ENCODE peak calls at places on chromosomes 4 and X, in five cellular contexts. X is endothelial cell of umbilical vein, G is GM12865, H is pancreas, V is astrocyte of the spinal cord. O is an unnamed sample.

GRCh38 chr4:106140601-106141000 is 175.4 kb downstream of the TBCK start:
- DNase-seq in H (no peak), X (no peak), G (peak; percentile 9), V (no peak), O (peak; percentile 15)

GRCh38 chrX:23493941-23494374 is 159.3 kb downstream of the PTCHD1 start:
- DNase-seq in H (peak; percentile 44), V (peak; percentile 40), G (peak; percentile 65), X (peak; percentile 1), O (peak; percentile 58)

GRCh38 chr4:155819066-155819465 is 47.0 kb downstream of the ASIC5 start:
- DNase-seq in G (no peak), V (no peak), H (no peak), X (no peak), O (peak; percentile 23)

GRCh38 chr4:56288663-56289062 is 98.6 kb downstream of the AASDH start:
- DNase-seq in G (no peak), H (no peak), V (no peak), X (peak; percentile 59), O (no peak)

GRCh38 chrX:141642979-141643378 is 53.5 kb downstream of the SPANXA2 start:
- DNase-seq in G (no peak), X (no peak), H (no peak), V (peak; percentile 18), O (peak; percentile 33)

GRCh38 chr4:121070696-121071639 is 1.4 kb downstream of the NDNF start:
- DNase-seq in X (peak; percentile 13), V (no peak), G (no peak), H (peak; percentile 28), O (peak; percentile 15)

GRCh38 chr4:130479020-130479419 is 1383.1 kb downstream of the C4orf33 start:
- DNase-seq in V (no peak), X (no peak), H (no peak), G (no peak), O (peak; percentile 35)

GRCh38 chr4:26238426-26238781 is 82.4 kb upstream of the RBPJ start:
- DNase-seq in G (no peak), V (no peak), X (no peak), H (no peak), O (no peak)

GRCh38 chr4:164937576-164938270 is 39.7 kb downstream of the TRIM61 start:
- DNase-seq in V (no peak), H (no peak), G (peak; percentile 50), X (no peak), O (peak; percentile 70)

GRCh38 chr4:71355045-71355444 is 16.2 kb downstream of the SLC4A4 start:
- DNase-seq in G (no peak), H (no peak), X (no peak), V (no peak), O (no peak)

GRCh38 chr4:16270654-16271328 is 44.5 kb upstream of the TAPT1 start:
- DNase-seq in H (no peak), G (no peak), X (no peak), V (no peak), O (no peak)
- TF ChIP-seq CTCF in H (no peak), G (no peak), X (peak; percentile 8), V (peak; percentile 22), O (peak; percentile 25)

GRCh38 chr4:171919314-171919713 is 106.1 kb downstream of the GALNTL6 start:
- DNase-seq in V (no peak), H (no peak), X (no peak), G (peak; percentile 12), O (no peak)
- H3K4me3 ChIP-seq in V (no peak overlapping the region), H (no peak overlapping the region), X (no peak overlapping the region), G (no peak overlapping the region), O (no peak overlapping the region)

GRCh38 chr4:152959080-152959479 is 23.0 kb downstream of the FHDC1 start:
- DNase-seq in X (no peak), G (no peak), V (no peak), H (no peak), O (no peak)

GRCh38 chr4:152956167-152956566 is 20.0 kb downstream of the FHDC1 start:
- DNase-seq in G (no peak), H (no peak), X (no peak), V (no peak), O (no peak)

GRCh38 chr4:152956650-152957436 is 20.7 kb downstream of the FHDC1 start:
- DNase-seq in X (peak; percentile 19), V (peak; percentile 66), H (no peak), G (no peak), O (peak; percentile 88)

GRCh38 chr4:152961041-152961751 is 25.1 kb downstream of the FHDC1 start:
- DNase-seq in V (no peak), X (peak; percentile 69), H (no peak), G (no peak), O (no peak)

GRCh38 chr4:152957437-152958185 is 21.5 kb downstream of the FHDC1 start:
- DNase-seq in H (peak; percentile 40), G (no peak), V (no peak), X (peak; percentile 69), O (peak; percentile 57)
- TF ChIP-seq CTCF in H (no peak), G (no peak), V (no peak), X (peak; percentile 6), O (peak; percentile 47)

GRCh38 chrX:102950908-102951866 is 14.1 kb downstream of the RAB40AL start:
- DNase-seq in G (peak; percentile 43), H (peak; percentile 30), V (peak; percentile 54), X (peak; percentile 68), O (peak; percentile 54)
- H3K4me3 ChIP-seq in G (no peak overlapping the region), H (no peak overlapping the region), V (peak overlapping the region; percentile 8), X (no peak overlapping the region), O (peak overlapping the region; percentile 43)

GRCh38 chrX:56766554-56767412 is 37.7 kb downstream of the NBDY start:
- DNase-seq in X (no peak), G (no peak), H (peak; percentile 12), V (no peak), O (peak; percentile 48)
- TF ChIP-seq CTCF in X (no peak), G (no peak), H (no peak), V (no peak), O (peak; percentile 21)

DNA sequence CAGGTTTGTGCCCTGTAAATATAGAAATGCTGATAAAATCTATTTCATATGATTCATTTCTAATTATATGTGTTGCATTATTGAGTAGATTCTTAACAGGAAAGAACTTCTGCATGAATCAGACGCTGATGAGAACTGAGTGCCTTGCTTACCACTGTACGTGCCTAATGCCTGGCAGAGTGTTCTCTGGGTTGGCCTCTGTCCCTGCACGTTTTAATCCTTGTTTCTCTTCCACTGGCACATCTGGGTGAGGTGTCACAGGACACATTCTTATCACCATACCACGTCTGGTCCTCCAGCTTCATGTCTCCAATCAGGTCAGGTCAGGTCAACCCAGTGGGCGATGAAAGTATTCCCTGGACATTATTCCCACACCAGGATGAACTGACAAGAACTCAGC is 53.6 kb downstream of the KLF3 start:
- DNase-seq in X (peak; percentile 67), G (no peak), V (no peak), H (no peak), O (peak; percentile 23)
- H3K4me3 ChIP-seq in X (no peak overlapping the region), G (no peak overlapping the region), V (no peak overlapping the region), H (no peak overlapping the region), O (no peak overlapping the region)

O was measured in choroid plexus epithelial cell.